ENCODE peak calls at places on chromosomes 4 and X, in four cellular contexts. L is WTC11, Z is K562, W is GM12878. M is an unnamed sample.

GRCh38 chr4:118076958-118077766 is 42.9 kb downstream of the NDST3 start:
- DNase-seq in Z (peak; percentile 6), L (peak; percentile 57), W (no peak), M (peak; percentile 31)

GRCh38 chr4:168560184-168560834 is 63.5 kb downstream of the PALLD start:
- DNase-seq in L (no peak), Z (no peak), W (no peak), M (no peak)

GRCh38 chr4:138222041-138222440 is 20.1 kb downstream of the SLC7A11 start:
- DNase-seq in L (no peak), W (no peak), Z (no peak), M (no peak)

GRCh38 chr4:17726911-17727310 is 54.5 kb downstream of the FAM184B start:
- DNase-seq in Z (no peak), L (no peak), W (no peak), M (no peak)

GRCh38 chr4:100736651-100737450 is 219.0 kb upstream of the EMCN start:
- DNase-seq in L (no peak), W (no peak), Z (no peak), M (no peak)

GRCh38 chr4:76950052-76950845 is 697 bp downstream of the SEPTIN11 start:
- DNase-seq in L (peak; percentile 48), Z (peak; percentile 53), W (no peak), M (peak; percentile 25)

GRCh38 chr4:26069218-26069617 is 155.2 kb downstream of the SMIM20 start:
- DNase-seq in L (no peak), Z (peak; percentile 23), W (no peak), M (peak; percentile 6)

GRCh38 chrX:72540318-72540717 is 32.3 kb downstream of the HDAC8 start:
- DNase-seq in W (no peak), L (no peak), Z (peak; percentile 3), M (peak; percentile 9)

GRCh38 chr4:37827802-37828321 is 1.4 kb downstream of the PGM2 start:
- DNase-seq in Z (no peak), L (no peak), W (no peak), M (no peak)

GRCh38 chrX:537156-537555 is 93.4 kb upstream of the SHOX start:
- DNase-seq in W (no peak), L (no peak), Z (no peak), M (no peak)

GRCh38 chrX:48938721-48939416 is 18.5 kb downstream of the OTUD5 start:
- DNase-seq in Z (no peak), L (no peak), W (peak; percentile 84), M (no peak)

GRCh38 chr4:108628411-108628810 is 8.0 kb downstream of the RPL34 start:
- DNase-seq in Z (no peak), W (no peak), L (no peak), M (no peak)

GRCh38 chr4:61385302-61385701 is 185.2 kb downstream of the ADGRL3 start:
- DNase-seq in W (no peak), Z (no peak), L (no peak), M (no peak)

GRCh38 chr4:56289934-56290333 is 97.4 kb downstream of the AASDH start:
- DNase-seq in Z (no peak), W (no peak), L (no peak), M (no peak)

GRCh38 chr4:168850016-168850415 is 160.0 kb downstream of the CBR4 start:
- DNase-seq in W (no peak), Z (no peak), L (no peak), M (no peak)

DNA sequence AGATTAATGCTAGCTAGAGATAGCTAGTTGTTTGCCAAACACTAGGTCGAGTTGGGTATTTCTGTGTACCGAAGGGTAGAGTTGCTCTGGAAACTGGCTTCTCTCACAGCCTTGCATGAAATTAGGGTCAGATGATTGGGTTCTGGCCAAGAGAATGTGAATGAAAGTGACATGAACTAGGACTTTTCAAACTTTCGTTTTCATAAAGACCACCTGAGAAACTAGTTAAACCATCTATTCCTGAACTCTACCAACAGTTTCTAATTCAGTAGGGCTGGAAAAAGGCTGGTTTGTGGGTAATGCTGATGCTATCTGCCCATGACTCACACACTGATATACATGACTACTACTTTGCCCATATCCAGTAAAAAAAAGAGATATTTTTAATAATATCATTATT is 157.6 kb downstream of the GASK1B start:
- DNase-seq in W (no peak), L (no peak), Z (no peak), M (no peak)
- TF ChIP-seq CREM in W (no peak), L (no peak), Z (no peak), M (no peak)

GRCh38 chrX:130705591-130705990 is 197.4 kb downstream of the ENOX2 start:
- DNase-seq in W (no peak), L (no peak), Z (peak; percentile 36), M (peak; percentile 1)

GRCh38 chrX:130700629-130701028 is 202.4 kb downstream of the ENOX2 start:
- DNase-seq in W (no peak), L (no peak), Z (no peak), M (no peak)

GRCh38 chrX:130702867-130703707 is 199.9 kb downstream of the ENOX2 start:
- DNase-seq in Z (no peak), L (no peak), W (no peak), M (peak; percentile 9)

GRCh38 chrX:130699618-130700017 is 203.4 kb downstream of the ENOX2 start:
- DNase-seq in L (no peak), Z (no peak), W (no peak), M (no peak)

GRCh38 chrX:130704053-130705038 is 198.7 kb downstream of the ENOX2 start:
- DNase-seq in L (no peak), W (no peak), Z (peak; percentile 30), M (peak; percentile 66)
- TF ChIP-seq CREM in L (no peak), W (no peak), Z (no peak), M (no peak)

GRCh38 chr4:73831569-73831968 is 4.9 kb upstream of the CXCL6 start:
- DNase-seq in Z (no peak), W (no peak), L (no peak), M (no peak)

GRCh38 chr4:73836373-73837269 is at the start of gene CXCL6:
- DNase-seq in Z (no peak), W (no peak), L (peak; percentile 67), M (no peak)

GRCh38 chr4:73828945-73829344 is 7.5 kb upstream of the CXCL6 start:
- DNase-seq in Z (no peak), W (no peak), L (no peak), M (no peak)

GRCh38 chr4:73832651-73833237 is 3.7 kb upstream of the CXCL6 start:
- DNase-seq in L (no peak), W (no peak), Z (peak; percentile 83), M (no peak)
- TF ChIP-seq CREM in L (no peak), W (no peak), Z (peak; percentile 32), M (no peak)

GRCh38 chr4:49036528-49036927 is 50.5 kb downstream of the CWH43 start:
- DNase-seq in W (no peak), Z (no peak), L (no peak), M (no peak)

DNA sequence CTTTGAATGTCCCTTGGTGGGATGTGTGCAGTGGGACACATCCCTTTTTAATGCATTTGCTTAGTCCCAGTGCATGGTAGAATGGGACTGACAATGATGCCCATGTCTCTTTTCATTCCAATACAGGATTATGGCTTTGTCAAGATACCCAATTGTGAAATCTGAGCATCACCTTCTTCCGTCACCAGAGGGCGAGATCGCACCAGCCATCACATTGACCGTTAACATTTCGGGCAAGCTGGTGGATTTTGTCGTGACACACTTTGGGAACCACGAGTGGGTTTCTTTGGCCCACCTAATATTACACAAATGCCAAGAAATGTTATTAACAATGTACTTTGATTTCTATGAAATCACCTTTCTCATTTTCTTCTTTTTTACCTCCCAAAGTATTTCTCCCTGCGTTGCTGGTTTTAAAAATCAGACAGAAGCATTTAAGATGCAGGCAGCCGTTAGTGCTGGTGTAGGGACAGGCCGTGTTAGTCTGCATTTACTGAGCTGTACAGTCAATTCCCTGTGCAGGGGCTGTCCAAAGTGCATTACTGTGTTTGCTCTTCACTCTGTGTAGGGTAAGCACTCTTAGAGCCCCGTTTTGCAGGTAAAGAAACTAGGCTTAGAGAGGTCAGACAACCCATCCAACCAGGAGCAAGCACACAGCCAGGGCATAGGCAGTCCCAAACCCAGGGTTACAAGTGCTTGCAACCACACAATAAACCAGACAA is 46.5 kb downstream of the CWH43 start:
- DNase-seq in L (no peak), W (no peak), Z (peak; percentile 65), M (peak; percentile 31)
- TF ChIP-seq CREM in L (no peak), W (no peak), Z (no peak), M (no peak)

GRCh38 chr4:32290102-32290501 is 1569.9 kb downstream of the PCDH7 start:
- DNase-seq in Z (no peak), L (no peak), W (no peak), M (no peak)
- TF ChIP-seq CREM in Z (no peak), L (no peak), W (no peak), M (no peak)

GRCh38 chr4:99078931-99079624 is 9.5 kb downstream of the ADH5 start:
- DNase-seq in Z (no peak), L (no peak), W (no peak), M (no peak)
- TF ChIP-seq CREM in Z (no peak), L (no peak), W (no peak), M (no peak)

GRCh38 chr4:20639346-20639745 is 60.9 kb upstream of the PACRGL start:
- DNase-seq in Z (no peak), L (no peak), W (no peak), M (no peak)
- TF ChIP-seq CREM in Z (no peak), L (no peak), W (no peak), M (no peak)

GRCh38 chrX:111467896-111468295 is 43.5 kb upstream of the SERTM2 start:
- DNase-seq in Z (no peak), L (no peak), W (no peak), M (no peak)

GRCh38 chrX:111470681-111471403 is 40.6 kb upstream of the SERTM2 start:
- DNase-seq in L (no peak), W (no peak), Z (no peak), M (no peak)

GRCh38 chrX:111460612-111461011 is 48.6 kb upstream of the DCX start:
- DNase-seq in W (no peak), L (no peak), Z (no peak), M (no peak)

DNA sequence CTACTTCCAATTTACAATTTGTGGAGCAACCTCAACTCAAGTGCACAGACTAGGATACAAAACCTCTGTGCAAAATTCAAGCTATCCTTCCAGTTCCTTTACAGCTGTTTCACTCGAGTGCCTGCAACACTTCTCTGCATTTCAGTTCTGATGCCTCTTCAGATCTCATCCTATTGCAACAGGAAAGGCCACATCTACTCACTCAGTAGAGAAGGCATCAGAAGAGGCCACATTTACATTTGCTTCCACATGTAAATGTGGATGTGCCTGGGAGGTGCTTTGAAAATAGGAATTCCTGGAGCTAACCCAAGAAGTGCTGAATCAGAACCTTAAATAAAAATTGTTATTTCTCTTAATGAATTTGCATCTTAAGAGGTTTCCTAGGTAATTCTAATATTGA is 45.8 kb upstream of the SERTM2 start:
- DNase-seq in W (no peak), L (no peak), Z (no peak), M (no peak)
- TF ChIP-seq CREM in W (no peak), L (no peak), Z (no peak), M (no peak)

DNA sequence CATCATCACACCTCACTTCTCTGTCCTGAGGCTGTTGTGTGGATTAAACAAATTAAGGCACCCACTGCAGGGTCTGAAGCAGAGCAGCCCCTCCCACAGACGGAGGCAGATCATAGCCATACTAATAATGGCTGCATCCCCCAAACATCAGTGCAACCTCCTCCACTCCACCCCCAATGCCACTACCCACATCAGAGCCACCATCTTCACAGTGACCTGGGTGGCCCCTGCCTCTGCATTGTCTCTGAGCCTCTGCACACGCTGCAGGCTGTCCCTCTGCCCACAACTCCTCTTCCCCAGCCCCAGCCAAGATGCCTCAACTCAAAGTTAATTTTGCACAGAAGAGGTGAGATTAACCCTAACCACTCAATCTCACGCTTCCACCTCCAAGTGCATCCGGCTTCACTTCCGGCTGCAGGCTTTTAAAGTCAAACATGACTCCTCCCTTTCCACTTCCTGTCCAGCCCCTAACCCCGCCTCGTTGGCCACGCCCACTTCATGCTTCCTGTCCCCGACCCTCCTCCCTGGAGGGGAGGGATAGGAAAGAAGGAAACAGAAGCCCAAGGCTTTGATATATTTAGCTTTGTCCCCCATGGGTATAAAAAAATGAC is 22.7 kb downstream of the JAKMIP1 start:
- DNase-seq in W (no peak), Z (peak; percentile 24), L (peak; percentile 34), M (no peak)
- TF ChIP-seq CREM in W (no peak), Z (no peak), L (no peak), M (no peak)

M was measured in HepG2.